ENCODE peak calls at places on chromosomes 5 and 9, in ten cellular contexts. O is colonic mucosa, W is stomach, B is neural progenitor cell, U is PC-3, Z is right lobe of liver, S is WERI-Rb-1, Y is adrenal gland, R is uterus, K is heart right ventricle. F is an unnamed sample.

GRCh38 chr5:126339215-126339805 is 83.9 kb upstream of the GRAMD2B start:
- DNase-seq in S (peak; percentile 43), Y (peak; percentile 62), W (no peak), R (peak; percentile 70), K (no peak), B (peak; percentile 70), Z (no peak), U (peak; percentile 82), O (peak; percentile 71), F (no peak)

GRCh38 chr5:100131161-100131560 is 404.0 kb upstream of the FAM174A start:
- DNase-seq in R (no peak), Z (no peak), Y (no peak), S (no peak), B (no peak), K (no peak), U (no peak), O (no peak), W (no peak), F (no peak)

GRCh38 chr5:73564644-73565165 is 734 bp downstream of the ANKRA2 start:
- DNase-seq in S (no peak), Y (peak; percentile 56), R (no peak), U (no peak), W (no peak), B (no peak), O (no peak), K (no peak), Z (no peak), F (no peak)

GRCh38 chr5:151223447-151224264 is at the start of gene CCDC69:
- DNase-seq in O (peak; percentile 75), Y (peak; percentile 87), K (peak; percentile 80), Z (peak; percentile 86), W (peak; percentile 78), R (peak; percentile 76), U (peak; percentile 77), S (peak; percentile 80), B (peak; percentile 85), F (peak; percentile 81)

GRCh38 chr5:58046371-58046770 is 413.5 kb downstream of the PLK2 start:
- DNase-seq in U (no peak), Z (no peak), S (no peak), Y (no peak), R (no peak), B (no peak), W (no peak), O (no peak), K (no peak), F (no peak)

GRCh38 chr9:16680965-16681658 is 189.4 kb downstream of the BNC2 start:
- DNase-seq in Z (no peak), U (no peak), W (no peak), Y (no peak), S (no peak), R (no peak), O (no peak), K (no peak), B (no peak), F (no peak)

GRCh38 chr5:41465493-41466171 is 44.8 kb downstream of the PLCXD3 start:
- DNase-seq in R (no peak), B (no peak), Y (no peak), Z (no peak), S (no peak), W (no peak), U (no peak), K (no peak), O (no peak), F (no peak)

GRCh38 chr9:2727966-2728613 is 10.8 kb downstream of the KCNV2 start:
- DNase-seq in S (peak; percentile 47), K (no peak), W (no peak), Z (peak; percentile 50), O (no peak), B (peak; percentile 43), U (peak; percentile 69), Y (peak; percentile 74), R (peak; percentile 60), F (no peak)

GRCh38 chr9:129849901-129850300 is 14.6 kb downstream of the USP20 start:
- DNase-seq in S (no peak), O (no peak), Z (no peak), Y (no peak), R (no peak), B (no peak), U (no peak), K (no peak), W (no peak), F (no peak)

GRCh38 chr5:151075698-151076331 is 5.0 kb downstream of the TNIP1 start:
- DNase-seq in Y (no peak), U (peak; percentile 93), W (peak; percentile 73), R (no peak), Z (peak; percentile 87), S (no peak), O (peak; percentile 53), B (no peak), K (no peak), F (peak; percentile 37)

GRCh38 chr9:95147452-95147851 is 170.1 kb downstream of the FANCC start:
- DNase-seq in K (no peak), W (no peak), Y (no peak), R (no peak), U (no peak), B (no peak), S (no peak), O (no peak), Z (no peak), F (no peak)

GRCh38 chr5:140926211-140926902 is at the start of gene PCDHAC1:
- DNase-seq in S (peak; percentile 94), Z (peak; percentile 75), O (peak; percentile 42), U (peak; percentile 82), K (peak; percentile 73), W (peak; percentile 66), B (peak; percentile 98), Y (peak; percentile 90), R (peak; percentile 74), F (peak; percentile 80)

GRCh38 chr5:132310141-132310834 is 16.1 kb downstream of the SLC22A4 start:
- DNase-seq in Z (no peak), S (no peak), U (no peak), O (peak; percentile 39), W (no peak), R (no peak), B (no peak), K (no peak), Y (peak; percentile 57), F (no peak)

DNA sequence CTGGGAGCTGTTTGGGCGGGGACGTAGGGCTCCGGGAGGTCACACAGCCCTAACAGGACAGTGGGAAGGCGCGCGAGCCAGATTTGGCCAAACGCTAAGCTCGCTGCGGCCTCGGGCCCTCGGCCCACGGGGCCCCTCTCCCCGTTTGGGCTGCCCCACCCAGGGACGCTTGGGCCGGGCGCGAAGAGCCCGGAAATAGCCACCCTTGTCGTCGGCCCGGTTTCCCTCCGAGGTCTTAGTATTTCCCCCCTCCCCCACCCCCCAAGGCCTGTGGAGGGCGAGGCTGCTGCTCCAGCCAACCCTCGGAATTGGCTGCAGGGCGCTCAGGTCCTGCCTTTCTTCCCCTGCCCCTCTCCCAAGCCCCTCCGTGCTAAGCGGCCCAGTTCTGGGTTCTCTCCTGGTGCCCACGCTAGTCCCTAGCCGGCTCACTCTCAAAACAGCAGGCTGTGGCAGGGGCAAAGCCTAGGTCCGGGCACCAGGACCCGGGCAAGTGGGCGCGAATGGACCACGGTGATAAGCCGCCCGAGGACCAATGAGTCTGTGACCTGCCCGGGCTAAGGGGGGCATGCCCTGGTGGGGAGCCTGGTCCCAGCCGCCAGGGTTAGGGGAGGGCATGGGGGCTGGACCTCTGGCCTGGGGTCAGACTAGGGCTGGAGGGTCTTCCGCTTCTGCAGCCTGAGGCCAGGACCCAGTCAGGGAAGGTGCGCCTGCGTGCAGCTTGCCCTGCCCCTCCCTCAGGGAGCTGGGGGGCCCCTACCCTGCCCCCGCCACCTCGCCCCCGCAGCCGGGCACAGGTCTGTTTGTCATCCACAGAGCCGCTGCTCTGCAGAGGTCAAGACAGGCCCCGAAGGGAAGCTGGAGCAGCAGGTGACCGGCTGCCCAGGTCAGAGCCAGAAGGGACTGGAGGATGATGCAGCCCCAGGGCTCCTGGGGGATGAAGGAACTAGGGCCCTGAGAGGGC is 5.0 kb upstream of the IRX4 start:
- DNase-seq in Y (no peak), O (no peak), K (no peak), U (no peak), B (peak; percentile 40), R (no peak), Z (no peak), W (no peak), S (no peak), F (peak; percentile 38)
- H3K27me3 ChIP-seq in Y (peaks cover 70% of the 10 kb centered on the region), O (peaks cover 56% of the 10 kb centered on the region), K (peaks cover 65% of the 10 kb centered on the region), U (peaks cover 78% of the 10 kb centered on the region), B (peaks cover 100% of the 10 kb centered on the region), R (peaks cover 26% of the 10 kb centered on the region), Z (peaks cover 13% of the 10 kb centered on the region), W (peaks cover 77% of the 10 kb centered on the region), S (peaks cover 97% of the 10 kb centered on the region), F (peaks cover 19% of the 10 kb centered on the region)

DNA sequence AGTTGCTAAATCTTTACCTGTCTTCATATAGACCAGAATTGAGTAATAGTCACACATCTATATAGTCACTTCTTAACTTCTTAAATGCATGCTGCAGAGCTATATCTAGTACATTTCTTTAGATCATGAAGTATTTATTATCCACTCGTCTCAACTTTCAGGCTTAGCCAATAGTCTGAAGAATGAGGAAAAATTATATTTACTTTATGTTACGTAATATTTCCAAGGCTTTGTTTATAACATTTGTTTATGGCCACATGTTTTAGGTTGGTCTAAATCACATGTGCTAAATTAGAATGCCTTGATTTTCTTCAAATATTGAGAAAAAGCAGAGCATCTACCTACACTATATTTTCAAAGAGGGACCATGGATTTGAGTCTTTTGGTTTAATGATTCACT is 47.2 kb upstream of the RGMB start:
- DNase-seq in Y (no peak), U (no peak), B (no peak), K (no peak), R (no peak), Z (no peak), W (no peak), S (no peak), O (no peak), F (no peak)
- H3K27me3 ChIP-seq in Y (no peaks in the 10 kb centered on the region), U (no peaks in the 10 kb centered on the region), B (no peaks in the 10 kb centered on the region), K (no peaks in the 10 kb centered on the region), R (no peaks in the 10 kb centered on the region), Z (no peaks in the 10 kb centered on the region), W (no peaks in the 10 kb centered on the region), S (no peaks in the 10 kb centered on the region), O (no peaks in the 10 kb centered on the region), F (no peaks in the 10 kb centered on the region)

DNA sequence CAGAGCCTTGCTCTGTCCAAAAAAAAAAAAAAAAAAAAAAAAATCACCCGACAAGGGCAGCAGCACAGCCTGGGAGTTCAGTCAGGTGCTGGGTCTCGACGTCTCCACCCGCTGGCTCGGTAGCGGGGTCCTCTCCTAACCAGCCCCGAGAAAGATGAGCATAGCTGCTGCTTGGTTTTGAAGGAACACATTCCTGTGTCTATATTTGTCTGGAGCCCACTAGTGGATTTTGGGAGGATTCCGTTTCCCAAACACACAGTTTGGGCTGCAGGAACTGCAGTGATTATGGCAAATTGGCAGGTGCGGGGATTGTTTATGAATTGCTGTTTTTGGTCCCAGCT is 1.2 kb downstream of the OTULINL start:
- DNase-seq in S (no peak), Z (no peak), B (no peak), O (no peak), R (no peak), Y (peak; percentile 54), W (no peak), K (no peak), U (peak; percentile 45), F (no peak)
- H3K27me3 ChIP-seq in S (no peaks in the 10 kb centered on the region), Z (no peaks in the 10 kb centered on the region), B (peaks cover 52% of the 10 kb centered on the region), O (no peaks in the 10 kb centered on the region), R (no peaks in the 10 kb centered on the region), Y (no peaks in the 10 kb centered on the region), W (no peaks in the 10 kb centered on the region), K (peaks cover 17% of the 10 kb centered on the region), U (no peaks in the 10 kb centered on the region), F (no peaks in the 10 kb centered on the region)

DNA sequence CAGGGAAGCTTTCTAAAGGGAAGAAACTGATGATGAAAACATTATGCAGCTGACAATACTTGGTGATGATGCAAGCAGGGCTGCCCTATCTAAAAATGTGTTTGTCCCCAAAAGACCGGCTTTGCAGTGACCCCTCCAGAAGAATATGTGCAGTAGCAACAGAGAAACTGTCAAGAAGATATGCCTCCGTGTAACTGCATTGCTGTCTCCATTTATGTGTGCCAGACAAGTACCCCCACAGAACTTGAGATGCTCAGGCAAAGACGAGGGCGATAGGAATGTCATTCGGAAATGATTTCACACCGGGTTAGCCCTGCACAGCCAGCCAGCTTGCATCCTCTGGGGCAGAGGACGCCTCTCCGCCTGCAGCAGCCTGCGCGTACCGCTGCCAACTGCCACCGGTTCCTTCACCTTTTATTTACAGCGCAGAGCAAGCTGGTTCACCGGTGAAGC is 2.1 kb downstream of the GABBR2 start:
- DNase-seq in Y (no peak), S (no peak), O (no peak), R (no peak), Z (no peak), B (no peak), W (no peak), K (no peak), U (peak; percentile 19), F (no peak)
- H3K27me3 ChIP-seq in Y (peaks cover 27% of the 10 kb centered on the region), S (no peaks in the 10 kb centered on the region), O (peaks cover 41% of the 10 kb centered on the region), R (peaks cover 11% of the 10 kb centered on the region), Z (peaks cover 24% of the 10 kb centered on the region), B (peaks cover 80% of the 10 kb centered on the region), W (peaks cover 67% of the 10 kb centered on the region), K (peaks cover 97% of the 10 kb centered on the region), U (peaks cover 30% of the 10 kb centered on the region), F (peaks cover 17% of the 10 kb centered on the region)